ENCODE peak calls at places on chromosomes 5 and 9, in eight cellular contexts. One of them, this sample, is unnamed.

GRCh38 chr5:171649002-171649401 is 136.6 kb upstream of the SMIM23 start:
- DNase-seq in activated gamma-delta T cell: no peak
- DNase-seq in H7: no peak
- DNase-seq in NCI-H1092: no peak
- DNase-seq in heart left ventricle: no peak
- DNase-seq in iris pigment epithelial cell: no peak
- DNase-seq in fibroblast of the conjunctiva: peak
- DNase-seq in astrocyte of the hippocampus: no peak
- DNase-seq in this sample: no peak

GRCh38 chr9:86184125-86184524 is 75.3 kb downstream of the C9orf153 start:
- DNase-seq in activated gamma-delta T cell: no peak
- DNase-seq in H7: no peak
- DNase-seq in NCI-H1092: no peak
- DNase-seq in heart left ventricle: no peak
- DNase-seq in iris pigment epithelial cell: no peak
- DNase-seq in fibroblast of the conjunctiva: no peak
- DNase-seq in astrocyte of the hippocampus: no peak
- DNase-seq in this sample: no peak

GRCh38 chr9:15576350-15577050 is 23.7 kb downstream of the CCDC171 start:
- DNase-seq in activated gamma-delta T cell: no peak
- DNase-seq in H7: no peak
- DNase-seq in NCI-H1092: no peak
- DNase-seq in heart left ventricle: no peak
- DNase-seq in iris pigment epithelial cell: peak
- DNase-seq in fibroblast of the conjunctiva: no peak
- DNase-seq in astrocyte of the hippocampus: no peak
- DNase-seq in this sample: no peak

GRCh38 chr9:35760651-35761050 is 6.6 kb upstream of the MSMP start:
- DNase-seq in activated gamma-delta T cell: no peak
- DNase-seq in H7: no peak
- DNase-seq in NCI-H1092: no peak
- DNase-seq in heart left ventricle: no peak
- DNase-seq in iris pigment epithelial cell: peak
- DNase-seq in fibroblast of the conjunctiva: peak
- DNase-seq in astrocyte of the hippocampus: peak
- DNase-seq in this sample: no peak

GRCh38 chr9:125189011-125189360 is 617 bp downstream of the PPP6C start:
- DNase-seq in activated gamma-delta T cell: no peak
- DNase-seq in H7: no peak
- DNase-seq in NCI-H1092: no peak
- DNase-seq in heart left ventricle: no peak
- DNase-seq in iris pigment epithelial cell: no peak
- DNase-seq in fibroblast of the conjunctiva: no peak
- DNase-seq in astrocyte of the hippocampus: peak
- DNase-seq in this sample: no peak

GRCh38 chr5:33102551-33102950 is 338.2 kb upstream of the TARS1 start:
- DNase-seq in activated gamma-delta T cell: no peak
- DNase-seq in H7: no peak
- DNase-seq in NCI-H1092: no peak
- DNase-seq in heart left ventricle: no peak
- DNase-seq in iris pigment epithelial cell: peak
- DNase-seq in fibroblast of the conjunctiva: no peak
- DNase-seq in astrocyte of the hippocampus: peak
- DNase-seq in this sample: no peak

GRCh38 chr9:6911901-6912650 is 154.3 kb downstream of the KDM4C start:
- DNase-seq in activated gamma-delta T cell: no peak
- DNase-seq in H7: no peak
- DNase-seq in NCI-H1092: no peak
- DNase-seq in heart left ventricle: no peak
- DNase-seq in iris pigment epithelial cell: no peak
- DNase-seq in fibroblast of the conjunctiva: no peak
- DNase-seq in astrocyte of the hippocampus: peak
- DNase-seq in this sample: no peak

GRCh38 chr5:96200611-96201010 is 232.4 kb downstream of the PCSK1 start:
- DNase-seq in activated gamma-delta T cell: no peak
- DNase-seq in H7: no peak
- DNase-seq in NCI-H1092: no peak
- DNase-seq in heart left ventricle: no peak
- DNase-seq in iris pigment epithelial cell: no peak
- DNase-seq in fibroblast of the conjunctiva: no peak
- DNase-seq in astrocyte of the hippocampus: no peak
- DNase-seq in this sample: no peak

GRCh38 chr5:24642022-24642421 is 2.8 kb downstream of the CDH10 start:
- DNase-seq in activated gamma-delta T cell: no peak
- DNase-seq in H7: no peak
- DNase-seq in NCI-H1092: peak
- DNase-seq in heart left ventricle: no peak
- DNase-seq in iris pigment epithelial cell: peak
- DNase-seq in fibroblast of the conjunctiva: peak
- DNase-seq in astrocyte of the hippocampus: peak
- DNase-seq in this sample: no peak

GRCh38 chr9:92671323-92671722 is 1.4 kb upstream of the IPPK start:
- DNase-seq in activated gamma-delta T cell: no peak
- DNase-seq in H7: no peak
- DNase-seq in NCI-H1092: no peak
- DNase-seq in heart left ventricle: peak
- DNase-seq in iris pigment epithelial cell: peak
- DNase-seq in fibroblast of the conjunctiva: peak
- DNase-seq in astrocyte of the hippocampus: peak
- DNase-seq in this sample: no peak

GRCh38 chr5:176364765-176365662 is at the start of gene ARL10:
- DNase-seq in activated gamma-delta T cell: peak
- DNase-seq in H7: peak
- DNase-seq in NCI-H1092: no peak
- DNase-seq in heart left ventricle: peak
- DNase-seq in iris pigment epithelial cell: peak
- DNase-seq in fibroblast of the conjunctiva: no peak
- DNase-seq in astrocyte of the hippocampus: peak
- DNase-seq in this sample: peak

GRCh38 chr5:179263391-179264052 is 81.7 kb downstream of the ADAMTS2 start:
- DNase-seq in activated gamma-delta T cell: no peak
- DNase-seq in H7: peak
- DNase-seq in NCI-H1092: no peak
- DNase-seq in heart left ventricle: peak
- DNase-seq in iris pigment epithelial cell: no peak
- DNase-seq in fibroblast of the conjunctiva: no peak
- DNase-seq in astrocyte of the hippocampus: no peak
- DNase-seq in this sample: no peak

GRCh38 chr5:102867999-102868662 is 113.0 kb downstream of the PAM start:
- DNase-seq in activated gamma-delta T cell: no peak
- DNase-seq in H7: no peak
- DNase-seq in NCI-H1092: no peak
- DNase-seq in heart left ventricle: no peak
- DNase-seq in iris pigment epithelial cell: peak
- DNase-seq in fibroblast of the conjunctiva: no peak
- DNase-seq in astrocyte of the hippocampus: peak
- DNase-seq in this sample: no peak

GRCh38 chr5:55324815-55325418 is 17.1 kb downstream of the MTREX start:
- DNase-seq in activated gamma-delta T cell: no peak
- DNase-seq in H7: no peak
- DNase-seq in NCI-H1092: no peak
- DNase-seq in heart left ventricle: no peak
- DNase-seq in iris pigment epithelial cell: peak
- DNase-seq in fibroblast of the conjunctiva: peak
- DNase-seq in astrocyte of the hippocampus: peak
- DNase-seq in this sample: no peak

GRCh38 chr9:85024374-85024773 is 354.8 kb downstream of the NTRK2 start:
- DNase-seq in activated gamma-delta T cell: no peak
- DNase-seq in H7: no peak
- DNase-seq in NCI-H1092: no peak
- DNase-seq in heart left ventricle: no peak
- DNase-seq in iris pigment epithelial cell: no peak
- DNase-seq in fibroblast of the conjunctiva: no peak
- DNase-seq in astrocyte of the hippocampus: no peak
- DNase-seq in this sample: no peak

GRCh38 chr9:116990592-116990991 is 303.5 kb downstream of the TRIM32 start:
- DNase-seq in activated gamma-delta T cell: no peak
- DNase-seq in H7: no peak
- DNase-seq in NCI-H1092: no peak
- DNase-seq in heart left ventricle: no peak
- DNase-seq in iris pigment epithelial cell: no peak
- DNase-seq in fibroblast of the conjunctiva: no peak
- DNase-seq in astrocyte of the hippocampus: no peak
- DNase-seq in this sample: no peak

GRCh38 chr9:124329393-124329792 is 71.6 kb downstream of the NEK6 start:
- DNase-seq in activated gamma-delta T cell: no peak
- DNase-seq in H7: no peak
- DNase-seq in NCI-H1092: no peak
- DNase-seq in heart left ventricle: no peak
- DNase-seq in iris pigment epithelial cell: no peak
- DNase-seq in fibroblast of the conjunctiva: no peak
- DNase-seq in astrocyte of the hippocampus: no peak
- DNase-seq in this sample: no peak

GRCh38 chr5:36600847-36601527 is 5.4 kb upstream of the SLC1A3 start:
- DNase-seq in activated gamma-delta T cell: no peak
- DNase-seq in H7: no peak
- DNase-seq in NCI-H1092: no peak
- DNase-seq in heart left ventricle: no peak
- DNase-seq in iris pigment epithelial cell: no peak
- DNase-seq in fibroblast of the conjunctiva: no peak
- DNase-seq in astrocyte of the hippocampus: peak
- DNase-seq in this sample: no peak

GRCh38 chr5:108765647-108766046 is 17.9 kb downstream of the FER start:
- DNase-seq in activated gamma-delta T cell: no peak
- DNase-seq in H7: no peak
- DNase-seq in NCI-H1092: no peak
- DNase-seq in heart left ventricle: no peak
- DNase-seq in iris pigment epithelial cell: no peak
- DNase-seq in fibroblast of the conjunctiva: no peak
- DNase-seq in astrocyte of the hippocampus: no peak
- DNase-seq in this sample: no peak

GRCh38 chr9:727767-728166 is 113.7 kb upstream of the DMRT1 start:
- DNase-seq in activated gamma-delta T cell: no peak
- DNase-seq in H7: no peak
- DNase-seq in NCI-H1092: no peak
- DNase-seq in heart left ventricle: no peak
- DNase-seq in iris pigment epithelial cell: no peak
- DNase-seq in fibroblast of the conjunctiva: no peak
- DNase-seq in astrocyte of the hippocampus: no peak
- DNase-seq in this sample: no peak

GRCh38 chr5:77935516-77936364 is 159.6 kb upstream of the TBCA start:
- DNase-seq in activated gamma-delta T cell: no peak
- DNase-seq in H7: no peak
- DNase-seq in NCI-H1092: no peak
- DNase-seq in heart left ventricle: no peak
- DNase-seq in iris pigment epithelial cell: no peak
- DNase-seq in fibroblast of the conjunctiva: no peak
- DNase-seq in astrocyte of the hippocampus: peak
- DNase-seq in this sample: no peak

GRCh38 chr5:133913413-133914155 is 54.8 kb downstream of the C5orf15 start:
- DNase-seq in activated gamma-delta T cell: no peak
- DNase-seq in H7: no peak
- DNase-seq in NCI-H1092: no peak
- DNase-seq in heart left ventricle: no peak
- DNase-seq in iris pigment epithelial cell: no peak
- DNase-seq in fibroblast of the conjunctiva: no peak
- DNase-seq in astrocyte of the hippocampus: no peak
- DNase-seq in this sample: no peak

GRCh38 chr5:181171782-181172181 is 24.4 kb downstream of the OR2V2 start:
- DNase-seq in activated gamma-delta T cell: no peak
- DNase-seq in H7: no peak
- DNase-seq in NCI-H1092: no peak
- DNase-seq in heart left ventricle: no peak
- DNase-seq in iris pigment epithelial cell: no peak
- DNase-seq in fibroblast of the conjunctiva: no peak
- DNase-seq in astrocyte of the hippocampus: no peak
- DNase-seq in this sample: no peak

GRCh38 chr5:71533614-71534013 is 53.5 kb upstream of the MCCC2 start:
- DNase-seq in activated gamma-delta T cell: no peak
- DNase-seq in H7: no peak
- DNase-seq in NCI-H1092: no peak
- DNase-seq in heart left ventricle: no peak
- DNase-seq in iris pigment epithelial cell: peak
- DNase-seq in fibroblast of the conjunctiva: peak
- DNase-seq in astrocyte of the hippocampus: peak
- DNase-seq in this sample: no peak

GRCh38 chr5:126836778-126837177 is 59.8 kb downstream of the LMNB1 start:
- DNase-seq in activated gamma-delta T cell: no peak
- DNase-seq in H7: no peak
- DNase-seq in NCI-H1092: no peak
- DNase-seq in heart left ventricle: no peak
- DNase-seq in iris pigment epithelial cell: no peak
- DNase-seq in fibroblast of the conjunctiva: no peak
- DNase-seq in astrocyte of the hippocampus: no peak
- DNase-seq in this sample: no peak

GRCh38 chr9:105510024-105510423 is 47.9 kb upstream of the FKTN start:
- DNase-seq in activated gamma-delta T cell: no peak
- DNase-seq in H7: no peak
- DNase-seq in NCI-H1092: no peak
- DNase-seq in heart left ventricle: no peak
- DNase-seq in iris pigment epithelial cell: peak
- DNase-seq in fibroblast of the conjunctiva: no peak
- DNase-seq in astrocyte of the hippocampus: peak
- DNase-seq in this sample: no peak

This sample was measured in HuH-7.5.